ENCODE peak calls at places on chromosomes 4 and X, in ten cellular contexts. L is foreskin fibroblast; H is activated CD4-positive, alpha-beta T cell treated with anti-CD3 and anti-CD28 coated beads, Interleukin-2, amount 10 ng/mL, durations not matched to agents 7 days and 5 days; Y is dorsolateral prefrontal cortex; N is A172; A is CD8-positive, alpha-beta T cell; M is GF-D8; E is NCI-H146; R is brain microvascular endothelial cell; I is stimulated activated CD4-positive, alpha-beta T cell treated with anti-CD3 and anti-CD28 coated beads, Interleukin-4, amount 100 ng/mL, for 48 hours. Q is an unnamed sample.

GRCh38 chrX:46913710-46914109 is 1.5 kb downstream of the JADE3 start:
- DNase-seq in N (no peak), A (no peak), I (no peak), Y (no peak), R (peak), H (no peak), E (peak), L (peak), M (no peak), Q (peak)

GRCh38 chrX:1535241-1536041 is 1.5 kb downstream of the P2RY8 start:
- DNase-seq in N (no peak), R (no peak), Y (no peak), A (peak), H (peak), L (no peak), I (peak), E (no peak), M (peak), Q (peak)

GRCh38 chr4:2256156-2256731 is 5.7 kb downstream of the MXD4 start:
- DNase-seq in L (no peak), I (no peak), R (no peak), Y (peak), M (no peak), A (peak), N (no peak), E (no peak), H (peak), Q (peak)

GRCh38 chr4:88609387-88609786 is 17.1 kb downstream of the HERC3 start:
- DNase-seq in H (no peak), R (no peak), A (no peak), E (no peak), Y (no peak), I (no peak), L (no peak), M (peak), N (no peak), Q (no peak)

GRCh38 chr4:88136249-88136648 is 22.2 kb downstream of the ABCG2 start:
- DNase-seq in L (no peak), Y (no peak), H (no peak), M (no peak), R (no peak), A (no peak), E (no peak), N (no peak), I (no peak), Q (no peak)

GRCh38 chrX:154091678-154092077 is 5.8 kb downstream of the MECP2 start:
- DNase-seq in R (no peak), M (no peak), Y (no peak), I (no peak), L (no peak), H (no peak), N (no peak), E (no peak), A (peak), Q (peak)

GRCh38 chr4:4578981-4579380 is 37.1 kb upstream of the STX18 start:
- DNase-seq in M (no peak), R (no peak), I (no peak), H (no peak), A (no peak), E (peak), Y (no peak), L (no peak), N (no peak), Q (no peak)

GRCh38 chr4:181909368-181909767 is 333.8 kb upstream of the TENM3 start:
- DNase-seq in I (no peak), A (no peak), R (peak), H (no peak), Y (no peak), M (no peak), L (peak), N (peak), E (no peak), Q (no peak)

Q was measured in adrenal gland.